ENCODE peak calls at places on chromosomes 4 and X, in four cellular contexts. W, E, G and P are unnamed samples. For H3K4me1 and H3K36me3, the result is how much of the 10 kb centered on the place peaks cover.

GRCh38 chr4:144518181-144518895 is 127.6 kb upstream of the HHIP start:
- DNase-seq in E (no peak), G (peak), W (no peak), P (peak)

GRCh38 chr4:109989044-109989443 is 76.4 kb downstream of the EGF start:
- DNase-seq in W (no peak), G (no peak), E (no peak), P (no peak)

GRCh38 chr4:30402276-30402675 is 317.9 kb upstream of the PCDH7 start:
- DNase-seq in E (no peak), G (no peak), W (no peak), P (no peak)

GRCh38 chrX:17456526-17456925 is 81.5 kb downstream of the NHS start:
- DNase-seq in W (no peak), E (no peak), G (no peak), P (no peak)

GRCh38 chr4:10184051-10184450 is 67.5 kb upstream of the WDR1 start:
- DNase-seq in G (no peak), W (no peak), E (no peak), P (no peak)

GRCh38 chr4:32562010-32562409 is 1841.8 kb downstream of the PCDH7 start:
- DNase-seq in G (no peak), W (no peak), E (no peak), P (no peak)

GRCh38 chr4:23022032-23022431 is 329.3 kb downstream of the GBA3 start:
- DNase-seq in E (no peak), G (no peak), W (no peak), P (peak)

GRCh38 chr4:26557164-26557563 is 26.7 kb upstream of the TBC1D19 start:
- DNase-seq in G (no peak), E (no peak), W (no peak), P (peak)

GRCh38 chr4:73520821-73521220 is 39.3 kb downstream of the AFM start:
- DNase-seq in G (no peak), W (no peak), E (no peak), P (peak)

GRCh38 chr4:26873391-26874026 is 12.9 kb downstream of the STIM2 start:
- DNase-seq in G (no peak), W (no peak), E (no peak), P (no peak)

GRCh38 chr4:177339794-177340374 is 30.2 kb downstream of the NEIL3 start:
- DNase-seq in G (peak), W (no peak), E (no peak), P (peak)

GRCh38 chr4:38800366-38800765 is 4.2 kb downstream of the TLR1 start:
- DNase-seq in E (no peak), G (no peak), W (no peak), P (no peak)

GRCh38 chrX:37353646-37354045 is 4.5 kb downstream of the PRRG1 start:
- DNase-seq in G (no peak), E (no peak), W (no peak), P (no peak)

GRCh38 chrX:133655914-133656265 is 240.6 kb upstream of the GPC4 start:
- DNase-seq in W (no peak), G (no peak), E (no peak), P (peak)

GRCh38 chr4:156941940-156942548 is 29.6 kb downstream of the PDGFC start:
- DNase-seq in E (peak), W (peak), G (peak), P (peak)

GRCh38 chr4:111793686-111794085 is 351.6 kb upstream of the FAM241A start:
- DNase-seq in G (no peak), W (no peak), E (no peak), P (no peak)

GRCh38 chr4:13980317-13980716 is 352.8 kb upstream of the BOD1L1 start:
- DNase-seq in G (no peak), E (no peak), W (no peak), P (peak)

GRCh38 chr4:56424697-56425514 is 10.5 kb downstream of the PPAT start:
- DNase-seq in W (peak), G (peak), E (no peak), P (no peak)

GRCh38 chrX:5458300-5458699 is 770.4 kb downstream of the NLGN4X start:
- DNase-seq in G (peak), W (no peak), E (no peak), P (no peak)

GRCh38 chr4:182413550-182413949 is 170.3 kb downstream of the TENM3 start:
- DNase-seq in G (no peak), E (no peak), W (no peak), P (no peak)

GRCh38 chrX:149365552-149365951 is 139.6 kb downstream of the IDS start:
- DNase-seq in W (no peak), E (no peak), G (no peak), P (no peak)

GRCh38 chr4:26732356-26732755 is 128.3 kb upstream of the STIM2 start:
- DNase-seq in E (no peak), W (no peak), G (no peak), P (no peak)

GRCh38 chr4:81260443-81261102 is 45.6 kb upstream of the PRKG2 start:
- DNase-seq in G (no peak), E (no peak), W (no peak), P (no peak)

GRCh38 chrX:152212969-152213368 is 74.6 kb upstream of the MAGEA10 start:
- DNase-seq in E (no peak), W (no peak), G (no peak), P (no peak)

GRCh38 chrX:150508461-150509367 is 59.7 kb upstream of the MTM1 start:
- DNase-seq in E (peak), G (no peak), W (peak), P (no peak)

GRCh38 chr4:74206088-74206826 is 48.3 kb downstream of the MTHFD2L start:
- DNase-seq in W (no peak), E (no peak), G (no peak), P (peak)

GRCh38 chr4:6767341-6767724 is 15.2 kb upstream of the KIAA0232 start:
- DNase-seq in G (no peak), E (no peak), W (no peak), P (no peak)

GRCh38 chr4:48103483-48104139 is 30.4 kb downstream of the TXK start:
- DNase-seq in G (no peak), E (no peak), W (no peak), P (no peak)

GRCh38 chr4:138035781-138036258 is 206.3 kb downstream of the SLC7A11 start:
- DNase-seq in W (no peak), G (peak), E (no peak), P (peak)

GRCh38 chrX:108537005-108537404 is 97.4 kb downstream of the COL4A5 start:
- DNase-seq in E (no peak), G (peak), W (no peak), P (peak)

GRCh38 chr4:184647391-184648101 is 1.7 kb downstream of the CASP3 start:
- DNase-seq in W (no peak), G (no peak), E (no peak), P (no peak)

GRCh38 chr4:81919238-81919637 is 447.5 kb upstream of the RASGEF1B start:
- DNase-seq in E (no peak), G (peak), W (no peak), P (no peak)

GRCh38 chrX:84155938-84156337 is 32.1 kb downstream of the RPS6KA6 start:
- DNase-seq in G (no peak), E (no peak), W (no peak), P (no peak)

GRCh38 chr4:80610199-80610598 is 274.7 kb downstream of the CFAP299 start:
- DNase-seq in E (no peak), W (no peak), G (no peak), P (no peak)

GRCh38 chr4:26326791-26327190 is 6.0 kb downstream of the RBPJ start:
- DNase-seq in E (no peak), G (no peak), W (no peak), P (peak)

DNA sequence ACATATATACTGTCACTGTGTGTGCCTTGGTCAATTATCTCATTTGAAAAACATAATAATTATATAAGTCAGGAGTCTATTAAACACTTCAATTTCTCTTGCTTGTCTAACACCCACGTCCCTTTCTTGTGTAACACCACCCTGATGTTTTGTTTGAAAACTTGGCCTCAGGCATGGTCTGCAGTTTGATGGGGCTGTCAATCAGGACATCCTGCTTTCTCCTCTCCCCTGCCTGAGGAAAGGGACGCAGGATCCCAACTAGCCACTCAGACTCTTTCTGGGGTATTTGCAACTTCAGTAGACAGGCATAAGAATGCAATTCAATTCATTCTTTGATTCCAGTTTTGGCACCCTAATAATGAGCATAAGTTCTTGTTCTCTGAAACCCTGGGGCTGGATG is 48.8 kb downstream of the DKK2 start:
- DNase-seq in W (no peak), G (no peak), E (no peak), P (no peak)
- H3K4me1 ChIP-seq in W (under half), G (under half), E (under half), P (under half)

GRCh38 chr4:1215347-1216075 is 33.4 kb downstream of the CTBP1 start:
- DNase-seq in G (no peak), W (peak), E (no peak), P (no peak)
- H3K36me3 ChIP-seq in G (under half), W (under half), E (under half), P (under half)

GRCh38 chrX:40157228-40158035 is 59.7 kb upstream of the BCOR start:
- DNase-seq in W (no peak), E (no peak), G (no peak), P (no peak)

GRCh38 chrX:40155617-40156471 is 58.1 kb upstream of the BCOR start:
- DNase-seq in E (no peak), W (no peak), G (no peak), P (no peak)

GRCh38 chrX:40154853-40155616 is 57.3 kb upstream of the BCOR start:
- DNase-seq in E (peak), W (peak), G (peak), P (peak)

GRCh38 chrX:40156472-40157227 is 58.9 kb upstream of the BCOR start:
- DNase-seq in G (no peak), E (no peak), W (no peak), P (no peak)

GRCh38 chrX:40158036-40158706 is 60.4 kb upstream of the BCOR start:
- DNase-seq in G (peak), E (no peak), W (peak), P (peak)
- H3K27ac ChIP-seq in G (no peak), E (peak), W (peak), P (peak)

GRCh38 chr4:40253906-40254305 is 57.1 kb downstream of the RHOH start:
- DNase-seq in E (no peak), G (no peak), W (no peak), P (no peak)
- H3K4me1 ChIP-seq in E (under half), G (under half), W (under half), P (under half)

DNA sequence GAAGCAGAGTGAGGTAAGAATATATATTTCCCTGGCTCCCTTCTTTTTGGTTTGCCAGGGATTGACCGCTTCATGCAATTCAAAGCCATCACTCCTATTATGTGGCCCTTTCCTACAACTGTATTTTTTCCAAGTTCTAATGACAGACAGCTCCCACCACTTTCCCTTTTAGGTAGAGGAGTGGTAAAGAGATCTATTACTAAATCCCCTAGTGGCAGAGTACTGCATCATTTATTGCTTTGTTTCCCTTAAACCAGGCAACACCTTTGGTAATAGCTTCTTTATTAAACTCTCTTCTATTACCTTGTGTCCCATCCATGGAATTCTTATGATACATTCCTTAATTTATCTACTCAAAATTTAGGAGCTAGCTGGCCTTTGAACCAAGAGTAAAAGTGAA is 90.7 kb downstream of the CNOT6L start:
- DNase-seq in G (no peak), E (no peak), W (no peak), P (no peak)
- H3K36me3 ChIP-seq in G (under half), E (under half), W (under half), P (under half)

GRCh38 chrX:10496345-10496965 is 123.9 kb downstream of the MID1 start:
- DNase-seq in G (no peak), E (no peak), W (no peak), P (peak)
- H3K27ac ChIP-seq in G (peak), E (no peak), W (no peak), P (peak)